ENCODE peak calls at places on chromosomes 4 and X, in four cellular contexts. G, Z, Y and E are unnamed samples.

GRCh38 chr4:140137654-140138053 is 16.3 kb downstream of the MAML3 start:
- DNase-seq in G (no peak), Z (no peak), Y (no peak), E (no peak)

GRCh38 chr4:4203688-4204400 is 22.9 kb downstream of the OTOP1 start:
- DNase-seq in Z (no peak), G (no peak), Y (no peak), E (no peak)

GRCh38 chr4:106312377-106312776 is 3.6 kb downstream of the TBCK start:
- DNase-seq in Y (no peak), G (no peak), Z (no peak), E (no peak)

GRCh38 chr4:93334003-93334402 is 494.6 kb upstream of the ATOH1 start:
- DNase-seq in Y (no peak), Z (no peak), G (no peak), E (no peak)

GRCh38 chrX:9913041-9913440 is 54.1 kb upstream of the CLDN34 start:
- DNase-seq in G (no peak), Z (no peak), Y (no peak), E (no peak)

GRCh38 chrX:139213241-139213709 is 317.3 kb upstream of the F9 start:
- DNase-seq in G (peak; percentile 30), Y (no peak), Z (no peak), E (no peak)

GRCh38 chr4:154618708-154619315 is 6.4 kb upstream of the FGG start:
- DNase-seq in Y (no peak), Z (no peak), G (peak; percentile 56), E (no peak)

GRCh38 chrX:49901068-49901467 is 21.3 kb upstream of the CLCN5 start:
- DNase-seq in G (no peak), Y (no peak), Z (no peak), E (no peak)

GRCh38 chr4:58166496-58166895 is 1056.3 kb upstream of the IGFBP7 start:
- DNase-seq in Z (no peak), G (no peak), Y (no peak), E (no peak)

GRCh38 chr4:3657917-3658913 is 108.0 kb upstream of the ADRA2C start:
- DNase-seq in Z (no peak), Y (no peak), G (peak; percentile 51), E (no peak)

GRCh38 chr4:8730681-8731080 is 138.1 kb downstream of the CPZ start:
- DNase-seq in Z (no peak), Y (no peak), G (no peak), E (no peak)

DNA sequence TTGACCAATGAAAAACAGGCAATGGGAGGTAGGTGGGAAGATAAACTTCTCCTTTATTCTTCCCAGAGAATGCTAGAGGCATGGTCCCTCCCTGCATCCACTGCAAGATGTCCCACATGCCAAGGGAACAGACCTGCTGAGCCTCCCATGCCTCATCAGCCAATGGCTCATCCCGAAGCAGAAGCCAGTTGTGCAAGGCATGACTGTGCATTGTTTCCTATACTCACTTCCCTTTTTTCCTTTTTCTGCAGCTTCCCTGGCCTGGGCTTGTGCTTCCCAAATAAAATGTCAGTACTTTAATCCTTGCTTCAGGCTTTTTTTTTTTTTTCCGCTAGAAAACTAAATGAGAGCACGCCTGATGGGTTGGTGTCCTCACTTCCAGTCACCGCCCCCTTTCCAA is 239.1 kb upstream of the JADE1 start:
- DNase-seq in G (no peak), Y (no peak), Z (peak; percentile 49), E (no peak)
- H3K4me3 ChIP-seq in G (no peak overlapping the region), Y (no peak overlapping the region), Z (no peak overlapping the region), E (no peak overlapping the region)

GRCh38 chr4:7026107-7026506 is 17.1 kb upstream of the TADA2B start:
- DNase-seq in G (no peak), Y (peak; percentile 21), Z (no peak), E (no peak)

GRCh38 chr4:7027913-7028312 is 15.3 kb upstream of the TADA2B start:
- DNase-seq in G (no peak), Y (peak; percentile 18), Z (no peak), E (no peak)

GRCh38 chr4:7029212-7029611 is 14.0 kb upstream of the TADA2B start:
- DNase-seq in G (no peak), Y (peak; percentile 41), Z (no peak), E (no peak)

GRCh38 chr4:7025040-7025602 is 18.1 kb upstream of the TADA2B start:
- DNase-seq in G (no peak), Z (no peak), Y (peak; percentile 64), E (no peak)

DNA sequence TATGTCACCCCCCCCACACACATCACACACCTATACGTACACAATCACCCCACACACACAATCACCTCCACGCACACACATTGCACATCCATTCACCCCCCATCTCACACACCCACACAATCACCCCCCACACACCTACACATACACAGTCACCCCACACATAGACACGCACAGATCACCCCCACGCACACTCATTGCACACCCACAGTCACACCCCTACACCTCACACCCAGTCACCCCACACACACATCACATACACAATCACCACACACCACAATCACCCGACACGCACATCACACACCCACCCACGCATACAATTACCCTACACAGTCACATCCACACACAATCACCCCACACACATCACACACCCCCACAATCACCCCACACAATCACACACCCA is 15.9 kb upstream of the TADA2B start:
- DNase-seq in G (no peak), Y (peak; percentile 28), Z (no peak), E (no peak)
- H3K36me3 ChIP-seq in G (peaks cover 20% of the 10 kb centered on the region), Y (peaks cover 99% of the 10 kb centered on the region), Z (peaks cover 73% of the 10 kb centered on the region), E (peaks cover 27% of the 10 kb centered on the region)

GRCh38 chr4:86508436-86508835 is 85.7 kb upstream of the PTPN13 start:
- DNase-seq in G (peak; percentile 42), Z (no peak), Y (no peak), E (no peak)
- H3K4me3 ChIP-seq in G (no peak overlapping the region), Z (no peak overlapping the region), Y (no peak overlapping the region), E (no peak overlapping the region)

GRCh38 chr4:86644892-86645291 is 50.8 kb downstream of the PTPN13 start:
- DNase-seq in Z (no peak), Y (no peak), G (no peak), E (no peak)
- H3K36me3 ChIP-seq in Z (no peaks in the 10 kb centered on the region), Y (no peaks in the 10 kb centered on the region), G (peaks cover 51% of the 10 kb centered on the region), E (no peaks in the 10 kb centered on the region)

GRCh38 chrX:55907968-55908607 is 190.5 kb downstream of the RRAGB start:
- DNase-seq in Z (peak; percentile 37), G (peak; percentile 38), Y (peak; percentile 84), E (peak; percentile 78)
- H3K4me3 ChIP-seq in Z (peak overlapping the region; percentile 60), G (peak overlapping the region; percentile 41), Y (peak overlapping the region; percentile 40), E (peak overlapping the region; percentile 68)